ENCODE peak calls at places on chromosomes 6 and 20, in four cellular contexts. One of them, this sample, is unnamed.

GRCh38 chr20:3889489-3890409 is 562 bp downstream of the PANK2 start:
- DNase-seq in heart right ventricle: peak; percentile 40
- DNase-seq in sigmoid colon: peak; percentile 80
- DNase-seq in fibroblast of mammary gland: no peak
- DNase-seq in this sample: no peak

GRCh38 chr6:34240329-34241248 is 3.9 kb downstream of the HMGA1 start:
- DNase-seq in heart right ventricle: no peak
- DNase-seq in sigmoid colon: peak; percentile 56
- DNase-seq in fibroblast of mammary gland: no peak
- DNase-seq in this sample: no peak

GRCh38 chr20:8633366-8633765 is 435.5 kb upstream of the PLCB4 start:
- DNase-seq in heart right ventricle: no peak
- DNase-seq in sigmoid colon: no peak
- DNase-seq in fibroblast of mammary gland: peak; percentile 36
- DNase-seq in this sample: no peak

GRCh38 chr6:24126586-24127192 is 674 bp downstream of the NRSN1 start:
- DNase-seq in heart right ventricle: peak; percentile 28
- DNase-seq in sigmoid colon: no peak
- DNase-seq in fibroblast of mammary gland: peak; percentile 55
- DNase-seq in this sample: peak; percentile 37

GRCh38 chr6:7823552-7823951 is 87.0 kb downstream of the TXNDC5 start:
- DNase-seq in heart right ventricle: no peak
- DNase-seq in sigmoid colon: no peak
- DNase-seq in fibroblast of mammary gland: no peak
- DNase-seq in this sample: no peak

GRCh38 chr6:33144373-33144772 is 47.9 kb downstream of the COL11A2 start:
- DNase-seq in heart right ventricle: no peak
- DNase-seq in sigmoid colon: no peak
- DNase-seq in fibroblast of mammary gland: peak; percentile 37
- DNase-seq in this sample: no peak

GRCh38 chr6:46937623-46938022 is 15.9 kb upstream of the ADGRF5 start:
- DNase-seq in heart right ventricle: no peak
- DNase-seq in sigmoid colon: no peak
- DNase-seq in fibroblast of mammary gland: no peak
- DNase-seq in this sample: no peak

GRCh38 chr20:41063442-41063841 is 34.8 kb downstream of the TOP1 start:
- DNase-seq in heart right ventricle: no peak
- DNase-seq in sigmoid colon: no peak
- DNase-seq in fibroblast of mammary gland: no peak
- DNase-seq in this sample: no peak

GRCh38 chr20:24452498-24453133 is 16.8 kb upstream of the SYNDIG1 start:
- DNase-seq in heart right ventricle: no peak
- DNase-seq in sigmoid colon: no peak
- DNase-seq in fibroblast of mammary gland: no peak
- DNase-seq in this sample: no peak

GRCh38 chr6:113530769-113531168 is 326.4 kb upstream of the MARCKS start:
- DNase-seq in heart right ventricle: no peak
- DNase-seq in sigmoid colon: no peak
- DNase-seq in fibroblast of mammary gland: peak; percentile 89
- DNase-seq in this sample: no peak

GRCh38 chr20:33124261-33124660 is 43.7 kb upstream of the BPIFA2 start:
- DNase-seq in heart right ventricle: no peak
- DNase-seq in sigmoid colon: no peak
- DNase-seq in fibroblast of mammary gland: no peak
- DNase-seq in this sample: no peak

GRCh38 chr20:4014031-4014474 is 1.3 kb downstream of the RNF24 start:
- DNase-seq in heart right ventricle: peak; percentile 52
- DNase-seq in sigmoid colon: no peak
- DNase-seq in fibroblast of mammary gland: peak; percentile 88
- DNase-seq in this sample: peak; percentile 77

GRCh38 chr20:53937929-53938367 is 132.4 kb downstream of the BCAS1 start:
- DNase-seq in heart right ventricle: no peak
- DNase-seq in sigmoid colon: no peak
- DNase-seq in fibroblast of mammary gland: no peak
- DNase-seq in this sample: no peak

GRCh38 chr20:53848304-53848703 is 222.1 kb downstream of the BCAS1 start:
- DNase-seq in heart right ventricle: no peak
- DNase-seq in sigmoid colon: no peak
- DNase-seq in fibroblast of mammary gland: no peak
- DNase-seq in this sample: no peak

GRCh38 chr20:31570735-31571617 is 34.1 kb upstream of the ID1 start:
- DNase-seq in heart right ventricle: no peak
- DNase-seq in sigmoid colon: peak; percentile 76
- DNase-seq in fibroblast of mammary gland: no peak
- DNase-seq in this sample: peak; percentile 55

DNA sequence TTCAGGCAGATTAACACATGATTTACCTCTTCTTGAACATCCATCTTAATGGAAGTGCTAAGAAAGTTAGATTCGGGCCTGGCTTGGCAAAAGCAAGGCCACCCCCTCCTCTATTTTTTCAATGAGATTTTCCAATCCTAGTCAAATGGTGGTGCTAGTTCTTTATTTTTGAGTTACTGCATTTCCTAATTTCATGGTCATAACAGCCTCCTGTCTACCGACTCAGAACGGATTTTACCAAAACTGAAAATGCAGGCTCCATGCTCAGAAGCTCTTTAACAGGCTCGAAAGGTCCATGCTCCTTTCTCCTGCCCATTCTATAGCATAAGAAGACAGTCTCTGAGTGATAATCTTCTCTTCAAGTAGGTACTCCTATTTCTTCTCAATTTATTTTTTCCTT is 117.2 kb upstream of the ESR1 start:
- DNase-seq in heart right ventricle: no peak
- DNase-seq in sigmoid colon: no peak
- DNase-seq in fibroblast of mammary gland: peak; percentile 57
- DNase-seq in this sample: no peak
- H3K4me3 ChIP-seq in heart right ventricle: peak overlapping the region; percentile 17
- H3K4me3 ChIP-seq in sigmoid colon: peak overlapping the region; percentile 0
- H3K4me3 ChIP-seq in fibroblast of mammary gland: peak overlapping the region; percentile 30
- H3K4me3 ChIP-seq in this sample: no peak overlapping the region

GRCh38 chr6:106158816-106159215 is 72.7 kb downstream of the PRDM1 start:
- DNase-seq in heart right ventricle: no peak
- DNase-seq in sigmoid colon: no peak
- DNase-seq in fibroblast of mammary gland: no peak
- DNase-seq in this sample: no peak
- H3K4me3 ChIP-seq in heart right ventricle: no peak overlapping the region
- H3K4me3 ChIP-seq in sigmoid colon: no peak overlapping the region
- H3K4me3 ChIP-seq in fibroblast of mammary gland: no peak overlapping the region
- H3K4me3 ChIP-seq in this sample: no peak overlapping the region

GRCh38 chr6:16687045-16687444 is 74.2 kb downstream of the ATXN1 start:
- DNase-seq in heart right ventricle: no peak
- DNase-seq in sigmoid colon: no peak
- DNase-seq in fibroblast of mammary gland: no peak
- DNase-seq in this sample: no peak

GRCh38 chr6:16684896-16685554 is 76.2 kb downstream of the ATXN1 start:
- DNase-seq in heart right ventricle: no peak
- DNase-seq in sigmoid colon: no peak
- DNase-seq in fibroblast of mammary gland: peak; percentile 88
- DNase-seq in this sample: no peak

GRCh38 chr6:16684195-16684689 is 77.0 kb downstream of the ATXN1 start:
- DNase-seq in heart right ventricle: no peak
- DNase-seq in sigmoid colon: no peak
- DNase-seq in fibroblast of mammary gland: peak; percentile 41
- DNase-seq in this sample: no peak

GRCh38 chr6:16681260-16681873 is 79.9 kb downstream of the ATXN1 start:
- DNase-seq in heart right ventricle: no peak
- DNase-seq in sigmoid colon: no peak
- DNase-seq in fibroblast of mammary gland: peak; percentile 98
- DNase-seq in this sample: peak; percentile 32

GRCh38 chr6:16683524-16684194 is 77.6 kb downstream of the ATXN1 start:
- DNase-seq in heart right ventricle: peak; percentile 25
- DNase-seq in sigmoid colon: peak; percentile 76
- DNase-seq in fibroblast of mammary gland: peak; percentile 89
- DNase-seq in this sample: peak; percentile 82
- H3K4me3 ChIP-seq in heart right ventricle: no peak overlapping the region
- H3K4me3 ChIP-seq in sigmoid colon: no peak overlapping the region
- H3K4me3 ChIP-seq in fibroblast of mammary gland: no peak overlapping the region
- H3K4me3 ChIP-seq in this sample: no peak overlapping the region

GRCh38 chr6:3370361-3371221 is 86.3 kb downstream of the SLC22A23 start:
- DNase-seq in heart right ventricle: no peak
- DNase-seq in sigmoid colon: peak; percentile 51
- DNase-seq in fibroblast of mammary gland: no peak
- DNase-seq in this sample: no peak
- H3K4me3 ChIP-seq in heart right ventricle: no peak overlapping the region
- H3K4me3 ChIP-seq in sigmoid colon: no peak overlapping the region
- H3K4me3 ChIP-seq in fibroblast of mammary gland: no peak overlapping the region
- H3K4me3 ChIP-seq in this sample: no peak overlapping the region

GRCh38 chr20:39253051-39253682 is 291.0 kb downstream of the DHX35 start:
- DNase-seq in heart right ventricle: no peak
- DNase-seq in sigmoid colon: no peak
- DNase-seq in fibroblast of mammary gland: no peak
- DNase-seq in this sample: no peak
- H3K4me3 ChIP-seq in heart right ventricle: no peak overlapping the region
- H3K4me3 ChIP-seq in sigmoid colon: no peak overlapping the region
- H3K4me3 ChIP-seq in fibroblast of mammary gland: no peak overlapping the region
- H3K4me3 ChIP-seq in this sample: no peak overlapping the region

DNA sequence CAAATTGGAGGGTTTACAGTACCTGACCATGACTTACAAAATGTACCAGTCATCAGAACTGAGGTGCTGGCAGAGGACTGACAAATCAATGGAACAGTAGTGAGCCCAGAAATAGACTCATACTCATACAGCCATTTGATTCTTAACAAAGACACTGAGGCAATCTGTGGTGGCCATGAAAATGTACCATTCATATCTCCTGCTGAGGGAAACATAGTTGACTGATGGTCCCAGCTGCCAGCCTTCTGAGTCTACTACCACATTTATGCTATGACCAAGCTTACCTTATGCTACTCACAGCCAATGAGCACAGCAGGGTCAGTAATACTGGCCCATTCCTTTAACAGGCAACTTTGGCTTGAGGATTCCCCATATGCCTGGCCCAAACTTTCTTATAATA is 88.6 kb downstream of the WASF1 start:
- DNase-seq in heart right ventricle: no peak
- DNase-seq in sigmoid colon: no peak
- DNase-seq in fibroblast of mammary gland: no peak
- DNase-seq in this sample: no peak
- H3K4me3 ChIP-seq in heart right ventricle: no peak overlapping the region
- H3K4me3 ChIP-seq in sigmoid colon: no peak overlapping the region
- H3K4me3 ChIP-seq in fibroblast of mammary gland: no peak overlapping the region
- H3K4me3 ChIP-seq in this sample: no peak overlapping the region

GRCh38 chr6:167232355-167232754 is 58.8 kb upstream of the UNC93A start:
- DNase-seq in heart right ventricle: no peak
- DNase-seq in sigmoid colon: no peak
- DNase-seq in fibroblast of mammary gland: no peak
- DNase-seq in this sample: no peak

GRCh38 chr6:167225903-167226508 is 65.1 kb upstream of the UNC93A start:
- DNase-seq in heart right ventricle: no peak
- DNase-seq in sigmoid colon: no peak
- DNase-seq in fibroblast of mammary gland: no peak
- DNase-seq in this sample: no peak

GRCh38 chr6:167229586-167229985 is 61.5 kb upstream of the UNC93A start:
- DNase-seq in heart right ventricle: no peak
- DNase-seq in sigmoid colon: no peak
- DNase-seq in fibroblast of mammary gland: no peak
- DNase-seq in this sample: no peak

GRCh38 chr6:167226791-167227190 is 64.3 kb upstream of the UNC93A start:
- DNase-seq in heart right ventricle: no peak
- DNase-seq in sigmoid colon: no peak
- DNase-seq in fibroblast of mammary gland: no peak
- DNase-seq in this sample: no peak

DNA sequence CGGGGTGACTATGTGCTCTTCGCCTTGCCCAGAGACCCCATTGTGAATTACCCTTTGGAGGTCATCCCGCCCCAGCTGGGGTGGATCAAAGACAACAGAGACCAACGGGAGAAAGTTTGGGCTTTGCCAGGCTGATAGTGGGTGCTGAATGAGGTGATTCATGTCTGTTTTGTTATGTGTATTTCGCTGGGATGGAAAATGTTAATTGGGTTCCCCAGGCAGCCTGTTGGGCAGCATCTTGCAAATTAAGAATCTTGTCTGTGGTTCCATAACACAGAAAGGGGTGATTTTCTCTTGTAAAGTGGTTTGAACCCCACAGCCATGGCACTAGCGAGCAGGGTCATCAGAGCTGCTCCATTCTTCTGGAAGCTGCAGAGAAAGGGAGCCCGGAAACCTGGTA is 63.1 kb upstream of the UNC93A start:
- DNase-seq in heart right ventricle: no peak
- DNase-seq in sigmoid colon: no peak
- DNase-seq in fibroblast of mammary gland: no peak
- DNase-seq in this sample: no peak
- H3K4me3 ChIP-seq in heart right ventricle: no peak overlapping the region
- H3K4me3 ChIP-seq in sigmoid colon: no peak overlapping the region
- H3K4me3 ChIP-seq in fibroblast of mammary gland: no peak overlapping the region
- H3K4me3 ChIP-seq in this sample: no peak overlapping the region

This sample was measured in PC-9.